ENCODE peak calls at places on chromosomes 3 and 15, in five cellular contexts. One of them, this sample, is unnamed. For H3K4me1 and H3K9me3, the result is how much of the 10 kb centered on the place peaks cover.

GRCh38 chr3:186849392-186849975 is 7.0 kb downstream of the ADIPOQ start:
- DNase-seq in fibroblast of lung: peak
- DNase-seq in stomach: no peak
- DNase-seq in K562: no peak
- DNase-seq in heart right ventricle: no peak
- DNase-seq in this sample: no peak

GRCh38 chr3:54954516-54954915 is 26.7 kb upstream of the LRTM1 start:
- DNase-seq in fibroblast of lung: peak
- DNase-seq in stomach: no peak
- DNase-seq in K562: no peak
- DNase-seq in heart right ventricle: no peak
- DNase-seq in this sample: no peak

GRCh38 chr15:31360843-31361763 is 34.5 kb downstream of the KLF13 start:
- DNase-seq in fibroblast of lung: no peak
- DNase-seq in stomach: peak
- DNase-seq in K562: no peak
- DNase-seq in heart right ventricle: no peak
- DNase-seq in this sample: no peak

GRCh38 chr3:117054551-117054950 is 345.0 kb downstream of the TUSC7 start:
- DNase-seq in fibroblast of lung: no peak
- DNase-seq in stomach: no peak
- DNase-seq in K562: no peak
- DNase-seq in heart right ventricle: no peak
- DNase-seq in this sample: no peak

GRCh38 chr15:60389261-60390077 is 8.3 kb downstream of the ANXA2 start:
- DNase-seq in fibroblast of lung: peak
- DNase-seq in stomach: no peak
- DNase-seq in K562: no peak
- DNase-seq in heart right ventricle: no peak
- DNase-seq in this sample: no peak

GRCh38 chr3:13161021-13161759 is 88.0 kb upstream of the IQSEC1 start:
- DNase-seq in fibroblast of lung: no peak
- DNase-seq in stomach: no peak
- DNase-seq in K562: no peak
- DNase-seq in heart right ventricle: no peak
- DNase-seq in this sample: no peak

GRCh38 chr15:22796079-22796478 is 9.6 kb downstream of the NIPA1 start:
- DNase-seq in fibroblast of lung: no peak
- DNase-seq in stomach: no peak
- DNase-seq in K562: no peak
- DNase-seq in heart right ventricle: no peak
- DNase-seq in this sample: no peak

GRCh38 chr3:183583331-183584245 is 28.1 kb upstream of the KLHL6 start:
- DNase-seq in fibroblast of lung: no peak
- DNase-seq in stomach: no peak
- DNase-seq in K562: no peak
- DNase-seq in heart right ventricle: peak
- DNase-seq in this sample: no peak

GRCh38 chr3:31250116-31250813 is 282.5 kb upstream of the STT3B start:
- DNase-seq in fibroblast of lung: peak
- DNase-seq in stomach: no peak
- DNase-seq in K562: no peak
- DNase-seq in heart right ventricle: no peak
- DNase-seq in this sample: no peak

GRCh38 chr3:193389335-193389734 is 10.8 kb upstream of the ATP13A5 start:
- DNase-seq in fibroblast of lung: no peak
- DNase-seq in stomach: no peak
- DNase-seq in K562: no peak
- DNase-seq in heart right ventricle: no peak
- DNase-seq in this sample: no peak

GRCh38 chr3:132145833-132146232 is 111.0 kb upstream of the CPNE4 start:
- DNase-seq in fibroblast of lung: peak
- DNase-seq in stomach: no peak
- DNase-seq in K562: no peak
- DNase-seq in heart right ventricle: no peak
- DNase-seq in this sample: no peak

GRCh38 chr3:136255672-136256406 is 5.7 kb downstream of the PCCB start:
- DNase-seq in fibroblast of lung: no peak
- DNase-seq in stomach: no peak
- DNase-seq in K562: no peak
- DNase-seq in heart right ventricle: no peak
- DNase-seq in this sample: no peak

GRCh38 chr15:67089218-67090193 is 24.1 kb downstream of the SMAD3 start:
- DNase-seq in fibroblast of lung: peak
- DNase-seq in stomach: no peak
- DNase-seq in K562: peak
- DNase-seq in heart right ventricle: no peak
- DNase-seq in this sample: no peak

GRCh38 chr3:12773724-12774105 is 14.7 kb upstream of the TMEM40 start:
- DNase-seq in fibroblast of lung: no peak
- DNase-seq in stomach: no peak
- DNase-seq in K562: no peak
- DNase-seq in heart right ventricle: no peak
- DNase-seq in this sample: no peak

GRCh38 chr3:32685604-32686185 is 707 bp downstream of the CNOT10 start:
- DNase-seq in fibroblast of lung: peak
- DNase-seq in stomach: no peak
- DNase-seq in K562: no peak
- DNase-seq in heart right ventricle: no peak
- DNase-seq in this sample: no peak

GRCh38 chr3:13552855-13553652 is 4.1 kb downstream of the FBLN2 start:
- DNase-seq in fibroblast of lung: peak
- DNase-seq in stomach: no peak
- DNase-seq in K562: no peak
- DNase-seq in heart right ventricle: no peak
- DNase-seq in this sample: no peak

GRCh38 chr15:81343371-81343770 is 19.4 kb upstream of the STARD5 start:
- DNase-seq in fibroblast of lung: no peak
- DNase-seq in stomach: no peak
- DNase-seq in K562: no peak
- DNase-seq in heart right ventricle: no peak
- DNase-seq in this sample: no peak

GRCh38 chr3:175325440-175325839 is 466.3 kb downstream of the NAALADL2 start:
- DNase-seq in fibroblast of lung: no peak
- DNase-seq in stomach: no peak
- DNase-seq in K562: no peak
- DNase-seq in heart right ventricle: no peak
- DNase-seq in this sample: no peak

GRCh38 chr15:82709421-82710207 is at the start of gene AP3B2:
- DNase-seq in fibroblast of lung: peak
- DNase-seq in stomach: peak
- DNase-seq in K562: peak
- DNase-seq in heart right ventricle: peak
- DNase-seq in this sample: peak

GRCh38 chr3:194740859-194741486 is 55.3 kb downstream of the FAM43A start:
- DNase-seq in fibroblast of lung: peak
- DNase-seq in stomach: no peak
- DNase-seq in K562: no peak
- DNase-seq in heart right ventricle: no peak
- DNase-seq in this sample: no peak

GRCh38 chr15:64892850-64893403 is 18.8 kb upstream of the ANKDD1A start:
- DNase-seq in fibroblast of lung: no peak
- DNase-seq in stomach: no peak
- DNase-seq in K562: no peak
- DNase-seq in heart right ventricle: no peak
- DNase-seq in this sample: no peak

GRCh38 chr15:64895285-64896065 is 16.2 kb upstream of the ANKDD1A start:
- DNase-seq in fibroblast of lung: no peak
- DNase-seq in stomach: peak
- DNase-seq in K562: no peak
- DNase-seq in heart right ventricle: no peak
- DNase-seq in this sample: no peak

GRCh38 chr15:64896371-64897069 is 15.2 kb upstream of the ANKDD1A start:
- DNase-seq in fibroblast of lung: no peak
- DNase-seq in stomach: no peak
- DNase-seq in K562: no peak
- DNase-seq in heart right ventricle: no peak
- DNase-seq in this sample: no peak

GRCh38 chr15:64893481-64894394 is 18.0 kb upstream of the ANKDD1A start:
- DNase-seq in fibroblast of lung: peak
- DNase-seq in stomach: peak
- DNase-seq in K562: peak
- DNase-seq in heart right ventricle: peak
- DNase-seq in this sample: peak

GRCh38 chr15:64894395-64895056 is 17.2 kb upstream of the ANKDD1A start:
- DNase-seq in fibroblast of lung: no peak
- DNase-seq in stomach: peak
- DNase-seq in K562: no peak
- DNase-seq in heart right ventricle: peak
- DNase-seq in this sample: no peak
- H3K4me1 ChIP-seq in fibroblast of lung: under half
- H3K4me1 ChIP-seq in stomach: half or more
- H3K4me1 ChIP-seq in K562: under half
- H3K4me1 ChIP-seq in heart right ventricle: half or more
- H3K4me1 ChIP-seq in this sample: under half

GRCh38 chr3:141542989-141543388 is 56.2 kb downstream of the RASA2 start:
- DNase-seq in fibroblast of lung: no peak
- DNase-seq in stomach: no peak
- DNase-seq in K562: no peak
- DNase-seq in heart right ventricle: no peak
- DNase-seq in this sample: no peak
- TF ChIP-seq CTCF in fibroblast of lung: no peak
- TF ChIP-seq CTCF in stomach: no peak
- TF ChIP-seq CTCF in K562: no peak
- TF ChIP-seq CTCF in heart right ventricle: no peak
- TF ChIP-seq CTCF in this sample: no peak

DNA sequence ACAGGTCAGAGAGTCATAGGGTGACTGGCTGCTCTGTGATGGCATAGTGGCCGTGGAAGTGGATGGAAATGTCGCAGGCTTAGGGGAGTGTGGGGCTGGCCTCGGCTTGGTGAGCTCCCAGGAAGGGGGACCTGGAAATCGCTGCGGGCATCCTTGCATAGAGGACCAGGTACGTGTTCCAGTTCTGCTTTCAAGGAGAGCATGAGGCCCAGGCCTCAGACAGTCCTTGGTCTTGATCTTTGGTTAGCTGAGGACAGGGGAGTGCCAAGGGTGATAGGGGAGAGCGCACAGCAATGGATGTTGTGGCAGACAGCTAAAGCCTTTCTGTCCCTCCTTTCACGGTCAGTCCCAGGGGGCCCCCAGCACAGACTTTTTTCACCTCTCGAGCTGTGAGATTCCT is 110.5 kb downstream of the SNRPN start:
- DNase-seq in fibroblast of lung: no peak
- DNase-seq in stomach: no peak
- DNase-seq in K562: no peak
- DNase-seq in heart right ventricle: no peak
- DNase-seq in this sample: no peak
- H3K9me3 ChIP-seq in fibroblast of lung: half or more
- H3K9me3 ChIP-seq in stomach: half or more
- H3K9me3 ChIP-seq in K562: under half
- H3K9me3 ChIP-seq in heart right ventricle: half or more
- H3K9me3 ChIP-seq in this sample: under half

DNA sequence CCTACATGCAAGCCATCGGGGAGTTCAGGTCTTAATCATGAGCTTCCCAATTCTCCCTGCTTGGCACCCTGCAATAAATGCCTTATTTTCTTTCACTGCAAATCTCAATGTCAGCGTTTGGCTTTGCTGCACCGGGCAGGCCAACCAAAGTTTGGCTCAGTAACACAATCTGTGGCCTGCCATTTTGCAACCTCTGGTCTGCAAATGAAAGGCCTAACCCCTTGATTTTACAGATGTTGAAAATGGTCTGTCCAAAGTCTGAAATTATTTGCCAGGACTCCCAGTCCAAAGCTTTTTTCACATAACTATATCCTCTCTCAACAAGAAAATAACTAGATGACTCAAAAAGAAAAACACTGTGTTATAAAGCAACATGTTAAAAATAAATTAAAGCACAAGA is 34.0 kb upstream of the LEKR1 start:
- DNase-seq in fibroblast of lung: no peak
- DNase-seq in stomach: no peak
- DNase-seq in K562: no peak
- DNase-seq in heart right ventricle: no peak
- DNase-seq in this sample: no peak
- H3K4me1 ChIP-seq in fibroblast of lung: under half
- H3K4me1 ChIP-seq in stomach: under half
- H3K4me1 ChIP-seq in K562: under half
- H3K4me1 ChIP-seq in heart right ventricle: under half
- H3K4me1 ChIP-seq in this sample: under half

GRCh38 chr3:65914740-65915366 is 123.9 kb downstream of the MAGI1 start:
- DNase-seq in fibroblast of lung: no peak
- DNase-seq in stomach: no peak
- DNase-seq in K562: no peak
- DNase-seq in heart right ventricle: no peak
- DNase-seq in this sample: no peak
- TF ChIP-seq CTCF in fibroblast of lung: peak
- TF ChIP-seq CTCF in stomach: no peak
- TF ChIP-seq CTCF in K562: no peak
- TF ChIP-seq CTCF in heart right ventricle: no peak
- TF ChIP-seq CTCF in this sample: no peak

DNA sequence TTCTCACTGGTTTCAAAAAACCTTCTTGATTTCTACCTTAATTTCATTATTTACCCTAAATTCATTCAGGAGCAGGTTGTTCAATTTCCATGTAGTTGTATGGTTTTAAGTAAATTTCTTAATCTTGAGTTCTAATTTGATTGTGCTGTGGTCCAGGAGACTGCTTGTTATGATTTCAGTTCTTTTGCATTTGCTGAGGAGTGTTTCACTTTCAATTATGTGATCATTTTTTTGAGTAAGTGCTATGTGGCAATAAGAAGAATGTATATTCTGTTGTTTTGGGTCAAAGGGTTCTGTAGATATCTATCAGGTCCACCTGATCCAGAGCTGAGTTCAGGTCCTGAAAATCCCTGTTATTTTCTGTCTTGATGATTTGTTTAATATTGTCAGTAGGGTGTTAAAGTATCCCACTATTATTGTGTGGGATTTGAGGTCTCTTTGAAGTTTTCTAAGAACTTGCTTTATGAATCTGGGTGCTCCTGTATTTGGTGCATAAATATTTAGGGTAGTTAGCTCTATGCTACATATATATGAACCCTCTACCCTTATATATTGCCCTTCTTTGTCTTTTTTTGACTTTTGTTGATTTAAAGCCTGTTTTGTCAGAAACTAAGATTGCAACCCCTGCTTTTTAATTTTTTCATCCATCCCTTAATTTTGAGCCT is 158.4 kb upstream of the TPRG1 start:
- DNase-seq in fibroblast of lung: no peak
- DNase-seq in stomach: no peak
- DNase-seq in K562: no peak
- DNase-seq in heart right ventricle: no peak
- DNase-seq in this sample: no peak
- H3K9me3 ChIP-seq in fibroblast of lung: under half
- H3K9me3 ChIP-seq in stomach: under half
- H3K9me3 ChIP-seq in K562: under half
- H3K9me3 ChIP-seq in heart right ventricle: under half
- H3K9me3 ChIP-seq in this sample: under half

GRCh38 chr15:101124731-101125558 is 126.9 kb downstream of the CHSY1 start:
- DNase-seq in fibroblast of lung: peak
- DNase-seq in stomach: no peak
- DNase-seq in K562: no peak
- DNase-seq in heart right ventricle: no peak
- DNase-seq in this sample: no peak
- H3K4me1 ChIP-seq in fibroblast of lung: under half
- H3K4me1 ChIP-seq in stomach: under half
- H3K4me1 ChIP-seq in K562: under half
- H3K4me1 ChIP-seq in heart right ventricle: half or more
- H3K4me1 ChIP-seq in this sample: under half

GRCh38 chr3:4820296-4821121 is 158.7 kb upstream of the BHLHE40 start:
- DNase-seq in fibroblast of lung: no peak
- DNase-seq in stomach: no peak
- DNase-seq in K562: no peak
- DNase-seq in heart right ventricle: no peak
- DNase-seq in this sample: no peak
- TF ChIP-seq CTCF in fibroblast of lung: no peak
- TF ChIP-seq CTCF in stomach: no peak
- TF ChIP-seq CTCF in K562: no peak
- TF ChIP-seq CTCF in heart right ventricle: no peak
- TF ChIP-seq CTCF in this sample: no peak

This sample was measured in BE2C.